ENCODE peak calls at places on chromosome 3, in eight cellular contexts. Q is CD4-positive, alpha-beta T cell; G is stimulated activated CD8-positive, alpha-beta memory T cell treated with anti-CD3 and anti-CD28 coated beads, Interleukin-7, amount 100 ng/mL, for 24 hours; R is ovary; U is adrenal gland; T is stimulated activated CD4-positive, alpha-beta T cell treated with anti-CD3 and anti-CD28 coated beads, Interleukin-4, amount 100 ng/mL, for 48 hours; N is HL-60; H is HTR-8/SVneo. O is an unnamed sample.

GRCh38 chr3:93843981-93844380 is 129.7 kb downstream of the PROS1 start:
- DNase-seq in Q (no peak), G (no peak), R (no peak), U (no peak), T (no peak), N (no peak), H (peak; percentile 26), O (no peak)

GRCh38 chr3:66396161-66396760 is 104.6 kb downstream of the LRIG1 start:
- DNase-seq in Q (peak; percentile 25), G (no peak), R (no peak), U (no peak), T (no peak), N (no peak), H (no peak), O (no peak)

GRCh38 chr3:180633722-180634121 is 31.8 kb downstream of the TTC14 start:
- DNase-seq in Q (no peak), G (no peak), R (no peak), U (no peak), T (no peak), N (no peak), H (no peak), O (no peak)

GRCh38 chr3:12832350-12833225 is 8.8 kb downstream of the RPL32 start:
- DNase-seq in Q (no peak), G (no peak), R (no peak), U (no peak), T (no peak), N (no peak), H (no peak), O (no peak)

GRCh38 chr3:152121292-152121654 is 147.5 kb upstream of the MBNL1 start:
- DNase-seq in Q (no peak), G (no peak), R (no peak), U (no peak), T (no peak), N (no peak), H (peak; percentile 42), O (no peak)

GRCh38 chr3:46184469-46184868 is 23.6 kb downstream of the CCR1 start:
- DNase-seq in Q (no peak), G (no peak), R (no peak), U (no peak), T (no peak), N (peak; percentile 58), H (no peak), O (no peak)

GRCh38 chr3:27943106-27943505 is 221.0 kb upstream of the EOMES start:
- DNase-seq in Q (no peak), G (no peak), R (no peak), U (no peak), T (no peak), N (no peak), H (no peak), O (no peak)

GRCh38 chr3:39502838-39503145 is 35.3 kb downstream of the MOBP start:
- DNase-seq in Q (no peak), G (no peak), R (no peak), U (no peak), T (no peak), N (no peak), H (no peak), O (no peak)

GRCh38 chr3:49939858-49940666 is at the start of gene RBM6:
- DNase-seq in Q (peak; percentile 93), G (peak; percentile 82), R (peak; percentile 93), U (peak; percentile 96), T (peak; percentile 89), N (peak; percentile 92), H (peak; percentile 98), O (peak; percentile 82)

GRCh38 chr3:22908974-22909507 is 294.1 kb upstream of the UBE2E2 start:
- DNase-seq in Q (no peak), G (no peak), R (no peak), U (no peak), T (no peak), N (no peak), H (no peak), O (no peak)

GRCh38 chr3:69410301-69410700 is 24.4 kb upstream of the FRMD4B start:
- DNase-seq in Q (peak; percentile 59), G (peak; percentile 41), R (peak; percentile 59), U (peak; percentile 75), T (peak; percentile 52), N (peak; percentile 22), H (peak; percentile 43), O (peak; percentile 45)

GRCh38 chr3:46858996-46859710 is 4.1 kb downstream of the MYL3 start:
- DNase-seq in Q (no peak), G (no peak), R (peak; percentile 6), U (no peak), T (no peak), N (no peak), H (no peak), O (no peak)

GRCh38 chr3:184678317-184679055 is 33.4 kb downstream of the MAGEF1 start:
- DNase-seq in Q (no peak), G (no peak), R (no peak), U (no peak), T (no peak), N (no peak), H (no peak), O (no peak)

GRCh38 chr3:177468816-177469590 is 271.7 kb upstream of the TBL1XR1 start:
- DNase-seq in Q (no peak), G (no peak), R (no peak), U (no peak), T (no peak), N (no peak), H (no peak), O (no peak)

GRCh38 chr3:158991146-158991705 is 189.4 kb downstream of the MFSD1 start:
- DNase-seq in Q (no peak), G (no peak), R (no peak), U (no peak), T (no peak), N (no peak), H (no peak), O (no peak)

GRCh38 chr3:107394502-107394901 is 17.3 kb downstream of the CCDC54 start:
- DNase-seq in Q (no peak), G (no peak), R (no peak), U (no peak), T (no peak), N (no peak), H (no peak), O (no peak)

GRCh38 chr3:38152660-38153059 is 12.7 kb upstream of the OXSR1 start:
- DNase-seq in Q (no peak), G (no peak), R (no peak), U (no peak), T (no peak), N (no peak), H (no peak), O (no peak)

GRCh38 chr3:188389711-188390346 is 235.9 kb downstream of the LPP start:
- DNase-seq in Q (no peak), G (peak; percentile 8), R (no peak), U (peak; percentile 50), T (peak; percentile 22), N (peak; percentile 26), H (no peak), O (no peak)

GRCh38 chr3:8421267-8421666 is 80.4 kb upstream of the LMCD1 start:
- DNase-seq in Q (no peak), G (no peak), R (no peak), U (no peak), T (no peak), N (no peak), H (no peak), O (no peak)

GRCh38 chr3:159807137-159808028 is 181.3 kb upstream of the IL12A start:
- DNase-seq in Q (no peak), G (no peak), R (no peak), U (no peak), T (no peak), N (no peak), H (no peak), O (no peak)

GRCh38 chr3:77196146-77196545 is 156.2 kb downstream of the ROBO2 start:
- DNase-seq in Q (no peak), G (no peak), R (no peak), U (no peak), T (no peak), N (no peak), H (no peak), O (no peak)

GRCh38 chr3:156619376-156619775 is 55.0 kb upstream of the TIPARP start:
- DNase-seq in Q (no peak), G (no peak), R (no peak), U (no peak), T (no peak), N (no peak), H (no peak), O (no peak)

GRCh38 chr3:60501303-60501702 is 749.9 kb downstream of the FHIT start:
- DNase-seq in Q (no peak), G (no peak), R (no peak), U (no peak), T (no peak), N (no peak), H (no peak), O (no peak)

GRCh38 chr3:32551087-32551486 is 19.6 kb downstream of the DYNC1LI1 start:
- DNase-seq in Q (no peak), G (no peak), R (no peak), U (no peak), T (no peak), N (no peak), H (no peak), O (no peak)